ENCODE peak calls at places on chromosomes 1 and 21, in four cellular contexts. One of them, this sample, is unnamed.

GRCh38 chr1:18105196-18105595 is 2.4 kb upstream of the IGSF21 start:
- DNase-seq in heart left ventricle: no peak
- DNase-seq in MM.1S: no peak
- DNase-seq in ascending aorta: no peak
- DNase-seq in this sample: no peak

GRCh38 chr1:77680173-77680572 is 2.3 kb downstream of the ZZZ3 start:
- DNase-seq in ascending aorta: no peak
- DNase-seq in MM.1S: no peak
- DNase-seq in heart left ventricle: no peak
- DNase-seq in this sample: no peak

GRCh38 chr1:17564458-17565393 is 25.2 kb downstream of the ARHGEF10L start:
- DNase-seq in MM.1S: no peak
- DNase-seq in ascending aorta: peak; percentile 85
- DNase-seq in heart left ventricle: no peak
- DNase-seq in this sample: peak; percentile 87

GRCh38 chr1:216599851-216600250 is 123.4 kb downstream of the ESRRG start:
- DNase-seq in MM.1S: no peak
- DNase-seq in ascending aorta: no peak
- DNase-seq in heart left ventricle: no peak
- DNase-seq in this sample: no peak

GRCh38 chr1:77899647-77900320 is 11.4 kb downstream of the NEXN start:
- DNase-seq in MM.1S: no peak
- DNase-seq in heart left ventricle: no peak
- DNase-seq in ascending aorta: no peak
- DNase-seq in this sample: no peak

GRCh38 chr1:36781098-36781497 is 253.2 kb downstream of the GRIK3 start:
- DNase-seq in heart left ventricle: no peak
- DNase-seq in ascending aorta: no peak
- DNase-seq in MM.1S: no peak
- DNase-seq in this sample: no peak

GRCh38 chr1:204177133-204177532 is 11.0 kb upstream of the REN start:
- DNase-seq in ascending aorta: no peak
- DNase-seq in heart left ventricle: no peak
- DNase-seq in MM.1S: no peak
- DNase-seq in this sample: no peak

GRCh38 chr1:38777464-38777957 is 82.1 kb downstream of the RRAGC start:
- DNase-seq in heart left ventricle: no peak
- DNase-seq in MM.1S: no peak
- DNase-seq in ascending aorta: no peak
- DNase-seq in this sample: no peak

GRCh38 chr1:25255711-25256577 is 8.7 kb upstream of the RSRP1 start:
- DNase-seq in MM.1S: no peak
- DNase-seq in ascending aorta: no peak
- DNase-seq in heart left ventricle: no peak
- DNase-seq in this sample: no peak

GRCh38 chr1:115088115-115088794 is 1.0 kb downstream of the TSPAN2 start:
- DNase-seq in MM.1S: no peak
- DNase-seq in ascending aorta: no peak
- DNase-seq in heart left ventricle: no peak
- DNase-seq in this sample: no peak

GRCh38 chr1:208083016-208083714 is 161.0 kb downstream of the PLXNA2 start:
- DNase-seq in MM.1S: no peak
- DNase-seq in heart left ventricle: no peak
- DNase-seq in ascending aorta: no peak
- DNase-seq in this sample: no peak

GRCh38 chr1:180946537-180947507 is 34.1 kb downstream of the KIAA1614 start:
- DNase-seq in heart left ventricle: no peak
- DNase-seq in MM.1S: no peak
- DNase-seq in ascending aorta: no peak
- DNase-seq in this sample: no peak

DNA sequence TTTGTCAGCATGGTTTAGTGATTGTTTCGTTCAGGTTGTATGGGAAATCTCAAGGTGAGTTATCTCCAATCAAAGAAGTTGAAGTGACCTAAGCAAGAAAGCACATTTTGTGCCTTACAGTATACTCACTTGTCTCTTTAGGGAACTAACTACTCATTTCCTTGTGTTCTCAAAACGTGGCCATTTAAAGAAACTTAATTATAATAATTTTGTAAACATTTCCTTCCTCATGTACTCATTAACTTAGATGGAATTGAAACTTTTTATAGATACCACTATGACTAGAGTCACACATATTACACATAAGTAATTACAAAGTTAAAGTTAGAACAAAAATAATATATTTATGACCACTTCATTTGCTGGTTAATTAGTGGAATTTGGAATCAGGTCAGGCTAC is 552.6 kb downstream of the MRPL39 start:
- DNase-seq in ascending aorta: no peak
- DNase-seq in MM.1S: no peak
- DNase-seq in heart left ventricle: no peak
- DNase-seq in this sample: no peak
- H3K9me3 ChIP-seq in ascending aorta: no peaks in the 10 kb centered on the region
- H3K9me3 ChIP-seq in MM.1S: no peaks in the 10 kb centered on the region
- H3K9me3 ChIP-seq in heart left ventricle: no peaks in the 10 kb centered on the region
- H3K9me3 ChIP-seq in this sample: no peaks in the 10 kb centered on the region

GRCh38 chr21:36032647-36033406 is 27.5 kb downstream of the SETD4 start:
- DNase-seq in heart left ventricle: no peak
- DNase-seq in ascending aorta: no peak
- DNase-seq in MM.1S: no peak
- DNase-seq in this sample: no peak

GRCh38 chr21:36030581-36031189 is 29.6 kb downstream of the SETD4 start:
- DNase-seq in ascending aorta: no peak
- DNase-seq in heart left ventricle: no peak
- DNase-seq in MM.1S: no peak
- DNase-seq in this sample: no peak

GRCh38 chr21:36028127-36029069 is 31.9 kb downstream of the SETD4 start:
- DNase-seq in ascending aorta: peak; percentile 84
- DNase-seq in MM.1S: peak; percentile 98
- DNase-seq in heart left ventricle: peak; percentile 78
- DNase-seq in this sample: peak; percentile 85

GRCh38 chr21:36027352-36027751 is 33.0 kb downstream of the SETD4 start:
- DNase-seq in ascending aorta: no peak
- DNase-seq in MM.1S: peak; percentile 72
- DNase-seq in heart left ventricle: no peak
- DNase-seq in this sample: no peak

GRCh38 chr21:36029309-36029708 is 31.0 kb downstream of the SETD4 start:
- DNase-seq in heart left ventricle: no peak
- DNase-seq in MM.1S: no peak
- DNase-seq in ascending aorta: no peak
- DNase-seq in this sample: no peak
- H3K9me3 ChIP-seq in heart left ventricle: no peaks in the 10 kb centered on the region
- H3K9me3 ChIP-seq in MM.1S: no peaks in the 10 kb centered on the region
- H3K9me3 ChIP-seq in ascending aorta: no peaks in the 10 kb centered on the region
- H3K9me3 ChIP-seq in this sample: no peaks in the 10 kb centered on the region

GRCh38 chr1:248155927-248156326 is 11.0 kb downstream of the OR2M5 start:
- DNase-seq in MM.1S: peak; percentile 49
- DNase-seq in ascending aorta: no peak
- DNase-seq in heart left ventricle: no peak
- DNase-seq in this sample: no peak

DNA sequence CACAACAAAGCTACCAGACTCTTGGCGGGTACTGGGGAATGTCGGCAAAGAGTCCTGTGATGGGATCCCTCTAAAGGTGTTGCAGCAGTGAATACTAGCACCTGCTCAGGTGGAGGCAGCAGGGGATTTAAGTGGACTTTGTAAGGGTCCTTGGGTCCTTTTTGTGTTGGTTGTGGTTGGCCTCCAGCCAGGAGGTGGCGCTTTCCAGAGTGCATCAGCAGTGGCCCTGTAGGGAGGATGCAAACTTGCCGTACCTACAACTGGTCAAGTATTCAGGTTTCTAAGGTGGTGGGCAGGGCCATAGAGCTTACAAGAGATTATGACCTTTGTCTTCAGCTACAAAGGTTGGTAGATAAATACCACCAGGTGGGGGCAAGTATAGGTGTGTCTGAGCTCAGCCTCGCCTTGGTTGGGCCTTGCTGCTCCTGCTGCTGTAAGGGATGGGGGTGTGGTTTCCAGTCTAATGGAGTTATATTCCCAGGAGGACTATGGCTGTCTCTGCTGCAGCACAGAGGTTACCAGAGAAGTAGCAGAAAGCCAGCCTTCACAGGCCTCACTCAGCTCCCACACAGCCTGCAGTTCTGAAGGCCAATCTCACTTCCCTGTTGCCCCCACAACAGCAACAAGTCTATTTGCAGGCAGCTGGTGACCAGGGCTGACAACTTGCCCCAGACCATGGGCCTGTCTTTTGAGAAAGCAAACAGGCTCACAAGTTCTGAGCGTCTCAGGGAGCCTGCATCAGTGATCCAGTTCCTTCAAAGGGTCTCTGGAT is 7.3 kb downstream of the OR2M5 start:
- DNase-seq in heart left ventricle: no peak
- DNase-seq in ascending aorta: no peak
- DNase-seq in MM.1S: no peak
- DNase-seq in this sample: no peak
- H3K9me3 ChIP-seq in heart left ventricle: no peaks in the 10 kb centered on the region
- H3K9me3 ChIP-seq in ascending aorta: no peaks in the 10 kb centered on the region
- H3K9me3 ChIP-seq in MM.1S: no peaks in the 10 kb centered on the region
- H3K9me3 ChIP-seq in this sample: no peaks in the 10 kb centered on the region

GRCh38 chr1:101290922-101291561 is 54.2 kb downstream of the S1PR1 start:
- DNase-seq in heart left ventricle: no peak
- DNase-seq in ascending aorta: no peak
- DNase-seq in MM.1S: no peak
- DNase-seq in this sample: no peak
- H3K9me3 ChIP-seq in heart left ventricle: no peaks in the 10 kb centered on the region
- H3K9me3 ChIP-seq in ascending aorta: no peaks in the 10 kb centered on the region
- H3K9me3 ChIP-seq in MM.1S: no peaks in the 10 kb centered on the region
- H3K9me3 ChIP-seq in this sample: no peaks in the 10 kb centered on the region

DNA sequence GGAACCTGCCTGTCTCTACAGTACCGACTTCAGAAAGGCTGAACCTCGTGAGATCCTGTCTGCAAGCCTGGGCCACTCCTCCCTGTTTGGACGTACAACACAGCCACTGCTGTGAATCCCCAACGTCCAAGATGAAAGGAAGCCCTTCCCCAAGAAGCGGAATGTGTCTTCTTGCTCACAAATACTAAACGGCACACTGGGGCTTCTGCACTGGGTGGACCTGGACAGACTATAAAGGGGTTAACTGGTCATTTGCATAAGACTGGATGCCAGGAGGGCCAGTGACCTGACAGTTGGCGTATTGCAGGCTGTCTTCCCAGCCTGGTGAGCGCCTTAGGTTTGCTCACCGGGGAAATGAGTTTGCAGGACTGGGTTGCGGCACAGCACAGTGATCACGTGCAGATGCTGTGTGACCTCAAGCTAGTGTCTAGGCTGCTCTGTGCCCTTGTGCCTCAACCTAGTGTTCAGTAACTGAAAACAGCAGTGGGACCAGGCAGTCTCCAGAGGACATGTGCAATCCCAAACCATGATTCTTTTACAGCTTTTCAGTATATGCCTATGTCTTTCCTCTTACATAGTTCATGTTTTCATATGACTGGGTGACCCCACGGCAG is 19.5 kb upstream of the AJAP1 start:
- DNase-seq in ascending aorta: no peak
- DNase-seq in MM.1S: no peak
- DNase-seq in heart left ventricle: no peak
- DNase-seq in this sample: no peak
- H3K9me3 ChIP-seq in ascending aorta: no peaks in the 10 kb centered on the region
- H3K9me3 ChIP-seq in MM.1S: no peaks in the 10 kb centered on the region
- H3K9me3 ChIP-seq in heart left ventricle: no peaks in the 10 kb centered on the region
- H3K9me3 ChIP-seq in this sample: no peaks in the 10 kb centered on the region

GRCh38 chr1:46603858-46604549 is at the start of gene MKNK1:
- DNase-seq in MM.1S: peak; percentile 97
- DNase-seq in heart left ventricle: peak; percentile 99
- DNase-seq in ascending aorta: peak; percentile 98
- DNase-seq in this sample: peak; percentile 97

GRCh38 chr1:46603481-46603857 is 599 bp downstream of the MKNK1 start:
- DNase-seq in MM.1S: no peak
- DNase-seq in heart left ventricle: no peak
- DNase-seq in ascending aorta: no peak
- DNase-seq in this sample: no peak

GRCh38 chr1:46601257-46602007 is 2.6 kb downstream of the MKNK1 start:
- DNase-seq in ascending aorta: no peak
- DNase-seq in heart left ventricle: no peak
- DNase-seq in MM.1S: no peak
- DNase-seq in this sample: no peak

GRCh38 chr1:46606255-46606965 is 2.3 kb upstream of the MKNK1 start:
- DNase-seq in ascending aorta: no peak
- DNase-seq in MM.1S: no peak
- DNase-seq in heart left ventricle: no peak
- DNase-seq in this sample: no peak

GRCh38 chr1:46605242-46605641 is 1.2 kb upstream of the MKNK1 start:
- DNase-seq in MM.1S: no peak
- DNase-seq in heart left ventricle: no peak
- DNase-seq in ascending aorta: no peak
- DNase-seq in this sample: no peak
- H3K9me3 ChIP-seq in MM.1S: no peaks in the 10 kb centered on the region
- H3K9me3 ChIP-seq in heart left ventricle: no peaks in the 10 kb centered on the region
- H3K9me3 ChIP-seq in ascending aorta: no peaks in the 10 kb centered on the region
- H3K9me3 ChIP-seq in this sample: no peaks in the 10 kb centered on the region